ENCODE peak calls at places on chromosomes 6 and 20, in ten cellular contexts. Y, R, V, E, L, O, B, J, G and M are unnamed samples.

GRCh38 chr6:131821408-131821807 is 13.6 kb downstream of the ENPP1 start:
- DNase-seq in O (no peak), R (no peak), L (no peak), G (no peak), Y (no peak), J (no peak), B (no peak), V (no peak), E (no peak), M (no peak)

GRCh38 chr6:17281100-17281496 is at the start of gene RBM24:
- DNase-seq in Y (peak), J (no peak), L (peak), R (peak), O (no peak), V (peak), E (no peak), B (no peak), G (no peak), M (peak)

GRCh38 chr6:31356216-31356945 is 598 bp downstream of the HLA-B start:
- DNase-seq in L (no peak), J (no peak), E (no peak), V (no peak), O (peak), Y (peak), B (peak), G (no peak), R (peak), M (no peak)

GRCh38 chr6:90111387-90111786 is 185.3 kb downstream of the BACH2 start:
- DNase-seq in B (no peak), J (no peak), O (no peak), R (no peak), E (no peak), G (no peak), Y (no peak), L (no peak), V (no peak), M (no peak)

GRCh38 chr6:80165143-80165542 is 58.7 kb downstream of the BCKDHB start:
- DNase-seq in R (peak), E (peak), V (no peak), L (peak), Y (no peak), G (no peak), O (no peak), J (no peak), B (no peak), M (no peak)

GRCh38 chr6:132524639-132525038 is 11.7 kb upstream of the STX7 start:
- DNase-seq in R (no peak), Y (no peak), L (peak), G (no peak), O (no peak), V (no peak), E (no peak), J (no peak), B (no peak), M (no peak)

GRCh38 chr6:137610702-137611101 is 116.5 kb upstream of the OLIG3 start:
- DNase-seq in Y (no peak), J (no peak), G (no peak), E (no peak), V (no peak), O (no peak), B (no peak), L (no peak), R (no peak), M (no peak)

GRCh38 chr6:158795516-158795915 is 23.7 kb downstream of the EZR start:
- DNase-seq in B (no peak), O (no peak), G (no peak), J (no peak), Y (no peak), R (no peak), V (no peak), L (no peak), E (no peak), M (no peak)

GRCh38 chr6:431986-432385 is 40.4 kb downstream of the IRF4 start:
- DNase-seq in L (no peak), O (no peak), R (no peak), B (peak), Y (peak), G (no peak), V (no peak), E (no peak), J (no peak), M (no peak)

GRCh38 chr6:72048080-72048479 is 161.7 kb downstream of the RIMS1 start:
- DNase-seq in J (no peak), O (no peak), Y (no peak), L (no peak), V (no peak), G (no peak), R (peak), E (no peak), B (no peak), M (no peak)

GRCh38 chr6:36155662-36156061 is 25.3 kb downstream of the MAPK13 start:
- DNase-seq in G (no peak), R (no peak), V (no peak), B (no peak), Y (no peak), J (no peak), E (no peak), O (no peak), L (no peak), M (no peak)

GRCh38 chr20:12594410-12595130 is 414.2 kb upstream of the SPTLC3 start:
- DNase-seq in J (no peak), G (no peak), V (no peak), B (no peak), R (no peak), L (no peak), E (no peak), O (no peak), Y (peak), M (no peak)

GRCh38 chr20:60748086-60748485 is 504.0 kb upstream of the CDH4 start:
- DNase-seq in V (no peak), G (no peak), B (no peak), O (no peak), J (no peak), L (no peak), R (no peak), E (no peak), Y (no peak), M (no peak)

GRCh38 chr6:402901-403658 is 11.5 kb downstream of the IRF4 start:
- DNase-seq in J (no peak), L (no peak), R (no peak), E (no peak), B (no peak), G (no peak), O (no peak), Y (no peak), V (no peak), M (no peak)

GRCh38 chr6:32203435-32204267 is 11.2 kb upstream of the GPSM3 start:
- DNase-seq in L (no peak), Y (no peak), R (no peak), J (no peak), B (no peak), O (no peak), V (no peak), E (no peak), G (no peak), M (no peak)

GRCh38 chr6:82863771-82864170 is 201.9 kb downstream of the UBE3D start:
- DNase-seq in G (no peak), Y (no peak), O (no peak), B (no peak), R (no peak), E (no peak), J (no peak), V (no peak), L (no peak), M (no peak)

GRCh38 chr6:37008484-37009186 is 3.2 kb downstream of the FGD2 start:
- DNase-seq in Y (no peak), J (no peak), E (no peak), O (no peak), R (peak), B (no peak), V (no peak), G (no peak), L (no peak), M (no peak)

GRCh38 chr6:149967591-149967990 is 3.8 kb downstream of the ULBP1 start:
- DNase-seq in G (no peak), E (no peak), Y (no peak), O (no peak), B (no peak), R (no peak), L (no peak), J (no peak), V (no peak), M (no peak)

GRCh38 chr20:9989066-9989724 is 45.6 kb upstream of the ANKEF1 start:
- DNase-seq in J (no peak), L (peak), R (peak), E (peak), V (no peak), Y (no peak), O (no peak), B (no peak), G (no peak), M (no peak)

GRCh38 chr6:47352169-47352568 is 42.5 kb upstream of the TNFRSF21 start:
- DNase-seq in O (no peak), V (no peak), R (peak), E (no peak), L (no peak), Y (no peak), J (no peak), G (no peak), B (no peak), M (no peak)

GRCh38 chr6:63802606-63803206 is 167.1 kb downstream of the PHF3 start:
- DNase-seq in Y (peak), B (no peak), J (no peak), L (peak), R (peak), V (peak), O (no peak), E (no peak), G (no peak), M (no peak)

GRCh38 chr6:40931927-40932326 is 107.1 kb downstream of the UNC5CL start:
- DNase-seq in R (peak), Y (no peak), J (no peak), G (no peak), O (no peak), B (no peak), E (no peak), L (peak), V (no peak), M (no peak)

GRCh38 chr6:56695702-56696101 is 53.0 kb upstream of the DST start:
- DNase-seq in B (no peak), E (no peak), O (no peak), Y (no peak), J (no peak), R (peak), V (no peak), L (peak), G (no peak), M (no peak)

GRCh38 chr6:140561701-140562100 is 1187.3 kb upstream of the CITED2 start:
- DNase-seq in O (no peak), B (no peak), E (no peak), G (no peak), V (no peak), L (no peak), Y (no peak), J (no peak), R (no peak), M (no peak)

GRCh38 chr6:41741625-41742490 is 5.3 kb downstream of the PGC start:
- DNase-seq in G (no peak), V (no peak), B (no peak), O (no peak), J (no peak), E (no peak), Y (peak), R (no peak), L (no peak), M (no peak)

GRCh38 chr20:3156811-3157619 is 2.6 kb downstream of the FASTKD5 start:
- DNase-seq in E (no peak), L (no peak), R (peak), O (no peak), V (no peak), J (no peak), Y (no peak), G (no peak), B (peak), M (no peak)

GRCh38 chr6:14373648-14374437 is 256.3 kb downstream of the CD83 start:
- DNase-seq in O (no peak), L (no peak), B (no peak), V (no peak), G (no peak), R (no peak), E (no peak), J (no peak), Y (no peak), M (no peak)

GRCh38 chr20:62846528-62846890 is 15.1 kb downstream of the TCFL5 start:
- DNase-seq in G (no peak), B (no peak), V (no peak), O (no peak), L (no peak), Y (no peak), E (no peak), R (no peak), J (no peak), M (no peak)

GRCh38 chr20:61886721-61887658 is 178.7 kb downstream of the TAF4 start:
- DNase-seq in E (peak), J (no peak), V (no peak), G (peak), R (peak), L (peak), O (no peak), Y (peak), B (peak), M (peak)

GRCh38 chr6:34696189-34696738 is 303 bp downstream of the ILRUN start:
- DNase-seq in B (no peak), E (no peak), Y (no peak), J (no peak), O (peak), G (no peak), L (peak), R (peak), V (no peak), M (no peak)

GRCh38 chr6:111722220-111722731 is 116.6 kb upstream of the TRAF3IP2 start:
- DNase-seq in O (no peak), E (peak), V (no peak), Y (no peak), B (no peak), R (peak), G (no peak), J (no peak), L (peak), M (no peak)

GRCh38 chr6:51953246-51953645 is 134.2 kb downstream of the PKHD1 start:
- DNase-seq in B (no peak), R (no peak), L (no peak), O (no peak), G (no peak), Y (no peak), V (no peak), J (no peak), E (no peak), M (no peak)

GRCh38 chr6:75830959-75831885 is 82.2 kb downstream of the MYO6 start:
- DNase-seq in G (no peak), L (peak), B (no peak), J (no peak), R (peak), O (no peak), E (peak), Y (peak), V (no peak), M (no peak)

GRCh38 chr6:56751604-56752003 is 108.9 kb upstream of the DST start:
- DNase-seq in Y (no peak), V (no peak), R (peak), J (no peak), B (no peak), E (no peak), G (no peak), L (no peak), O (no peak), M (no peak)

GRCh38 chr20:21396045-21396893 is 1.1 kb downstream of the NKX2-4 start:
- DNase-seq in Y (no peak), J (no peak), R (no peak), V (no peak), O (no peak), B (peak), E (no peak), L (no peak), G (no peak), M (no peak)

GRCh38 chr6:122005661-122006060 is 393.8 kb upstream of the HSF2 start:
- DNase-seq in G (no peak), Y (no peak), L (no peak), R (peak), B (no peak), O (no peak), J (no peak), E (no peak), V (no peak), M (no peak)

GRCh38 chr6:11366934-11367637 is 134.6 kb upstream of the NEDD9 start:
- DNase-seq in V (no peak), E (no peak), G (no peak), J (no peak), B (no peak), O (no peak), L (peak), Y (no peak), R (peak), M (no peak)

GRCh38 chr6:166244353-166245045 is 63.7 kb downstream of the PRR18 start:
- DNase-seq in E (no peak), Y (no peak), L (no peak), V (no peak), G (no peak), R (no peak), J (no peak), O (no peak), B (peak), M (no peak)

GRCh38 chr6:125746731-125747588 is 2.5 kb upstream of the HEY2 start:
- DNase-seq in L (peak), B (peak), R (peak), O (peak), G (peak), E (no peak), J (peak), V (no peak), Y (peak), M (peak)